ENCODE peak calls at places on chromosomes 4 and X, in nine cellular contexts. T is lower leg skin, F is foreskin keratinocyte, N is tibial nerve, R is coronary artery, H is fibroblast of lung, Y is AG10803, C is foreskin fibroblast, G is K562. O is an unnamed sample.

GRCh38 chrX:110741213-110741796 is 54.3 kb downstream of the CHRDL1 start:
- DNase-seq in H (peak; percentile 62), C (peak; percentile 62), R (no peak), N (no peak), F (peak; percentile 22), T (no peak), Y (peak; percentile 62), G (no peak), O (no peak)

GRCh38 chr4:184475096-184475461 is 729 bp upstream of the IRF2 start:
- DNase-seq in H (peak; percentile 71), F (no peak), T (peak; percentile 57), R (peak; percentile 85), Y (peak; percentile 62), C (peak; percentile 49), N (no peak), G (peak; percentile 64), O (no peak)

GRCh38 chrX:47093248-47093647 is 15.0 kb downstream of the RGN start:
- DNase-seq in G (peak; percentile 20), R (no peak), F (no peak), C (no peak), N (no peak), Y (peak; percentile 31), T (no peak), H (peak; percentile 65), O (no peak)

GRCh38 chrX:97389761-97390192 is 506.1 kb downstream of the RPA4 start:
- DNase-seq in R (no peak), Y (peak; percentile 63), H (peak; percentile 83), T (no peak), C (peak; percentile 55), F (peak; percentile 64), N (no peak), G (no peak), O (no peak)

GRCh38 chr4:150139297-150139696 is 61.1 kb downstream of the DCLK2 start:
- DNase-seq in G (no peak), H (no peak), C (no peak), R (no peak), T (no peak), Y (no peak), F (no peak), N (no peak), O (no peak)

GRCh38 chrX:45771114-45771513 is 570.4 kb upstream of the DIPK2B start:
- DNase-seq in C (peak; percentile 91), G (peak; percentile 6), Y (peak; percentile 93), H (peak; percentile 94), R (no peak), T (no peak), F (peak; percentile 87), N (no peak), O (no peak)

GRCh38 chrX:55794420-55794819 is 76.9 kb downstream of the RRAGB start:
- DNase-seq in H (no peak), F (no peak), C (no peak), N (no peak), T (no peak), G (no peak), Y (no peak), R (no peak), O (no peak)

GRCh38 chr4:112910109-112910736 is 139.2 kb upstream of the ANK2 start:
- DNase-seq in G (no peak), N (no peak), C (peak; percentile 42), T (no peak), H (peak; percentile 82), Y (peak; percentile 82), F (no peak), R (no peak), O (no peak)

GRCh38 chr4:123340381-123340701 is 56.3 kb upstream of the SPRY1 start:
- DNase-seq in C (peak; percentile 84), R (no peak), G (no peak), T (no peak), N (no peak), Y (peak; percentile 77), F (peak; percentile 86), H (peak; percentile 92), O (no peak)

GRCh38 chrX:56963377-56963776 is 32.0 kb downstream of the SPIN3 start:
- DNase-seq in H (no peak), C (no peak), T (no peak), Y (no peak), R (no peak), F (no peak), G (no peak), N (no peak), O (no peak)

GRCh38 chrX:17634542-17635207 is 102.6 kb upstream of the SCML1 start:
- DNase-seq in H (no peak), T (no peak), F (no peak), G (no peak), C (no peak), R (no peak), N (no peak), Y (no peak), O (no peak)

GRCh38 chr4:185290018-185290607 is 80.7 kb downstream of the SNX25 start:
- DNase-seq in G (no peak), Y (no peak), T (no peak), F (no peak), H (no peak), N (no peak), C (no peak), R (no peak), O (no peak)

GRCh38 chr4:69126030-69126429 is 29.8 kb downstream of the UGT2B7 start:
- DNase-seq in F (peak; percentile 3), T (no peak), H (no peak), C (no peak), R (no peak), Y (no peak), G (no peak), N (no peak), O (no peak)

GRCh38 chrX:12210921-12211320 is 72.6 kb downstream of the FRMPD4 start:
- DNase-seq in F (peak; percentile 65), G (no peak), Y (peak; percentile 60), N (no peak), R (no peak), H (no peak), T (no peak), C (peak; percentile 21), O (no peak)

GRCh38 chr4:138301536-138301935 is 59.4 kb upstream of the SLC7A11 start:
- DNase-seq in R (no peak), F (peak; percentile 50), T (no peak), G (no peak), N (no peak), Y (no peak), C (no peak), H (no peak), O (no peak)

GRCh38 chr4:15757084-15757483 is 21.0 kb upstream of the CD38 start:
- DNase-seq in H (no peak), R (no peak), Y (no peak), C (no peak), T (no peak), G (no peak), F (no peak), N (no peak), O (no peak)

GRCh38 chr4:10605746-10606482 is 78.7 kb downstream of the CLNK start:
- DNase-seq in F (peak; percentile 93), H (peak; percentile 68), R (no peak), N (no peak), G (no peak), C (peak; percentile 42), Y (peak; percentile 38), T (no peak), O (no peak)

GRCh38 chr4:78222575-78223186 is 165.6 kb downstream of the FRAS1 start:
- DNase-seq in G (no peak), Y (no peak), H (no peak), R (no peak), N (no peak), C (no peak), F (no peak), T (no peak), O (no peak)

GRCh38 chrX:2397648-2398340 is 103.0 kb downstream of the DHRSX start:
- DNase-seq in R (no peak), N (no peak), H (peak; percentile 31), T (no peak), F (peak; percentile 79), Y (peak; percentile 68), C (peak; percentile 45), G (no peak), O (no peak)

GRCh38 chr4:128544277-128544676 is 256.7 kb upstream of the PGRMC2 start:
- DNase-seq in N (no peak), F (no peak), H (no peak), C (no peak), R (no peak), T (no peak), Y (no peak), G (no peak), O (no peak)

GRCh38 chrX:30888526-30889146 is 418 bp downstream of the TAB3 start:
- DNase-seq in N (no peak), R (peak; percentile 75), G (peak; percentile 40), F (peak; percentile 18), C (peak; percentile 0), T (no peak), H (peak; percentile 5), Y (no peak), O (peak; percentile 85)

GRCh38 chrX:153723351-153724251 is 586 bp downstream of the BCAP31 start:
- DNase-seq in G (peak; percentile 67), Y (peak; percentile 42), C (no peak), T (no peak), N (no peak), F (no peak), H (peak; percentile 41), R (no peak), O (no peak)
- TF ChIP-seq CTCF in G (peak; percentile 67), Y (peak; percentile 41), C (peak; percentile 26), T (no peak), N (no peak), F (peak; percentile 58), H (peak; percentile 27), R (no peak), O (peak; percentile 45)

GRCh38 chrX:149124526-149125108 is 380.5 kb downstream of the IDS start:
- DNase-seq in T (no peak), N (no peak), H (no peak), R (no peak), C (no peak), Y (no peak), F (peak; percentile 60), G (no peak), O (no peak)
- TF ChIP-seq CTCF in T (no peak), N (no peak), H (no peak), R (no peak), C (no peak), Y (no peak), F (no peak), G (no peak), O (no peak)

DNA sequence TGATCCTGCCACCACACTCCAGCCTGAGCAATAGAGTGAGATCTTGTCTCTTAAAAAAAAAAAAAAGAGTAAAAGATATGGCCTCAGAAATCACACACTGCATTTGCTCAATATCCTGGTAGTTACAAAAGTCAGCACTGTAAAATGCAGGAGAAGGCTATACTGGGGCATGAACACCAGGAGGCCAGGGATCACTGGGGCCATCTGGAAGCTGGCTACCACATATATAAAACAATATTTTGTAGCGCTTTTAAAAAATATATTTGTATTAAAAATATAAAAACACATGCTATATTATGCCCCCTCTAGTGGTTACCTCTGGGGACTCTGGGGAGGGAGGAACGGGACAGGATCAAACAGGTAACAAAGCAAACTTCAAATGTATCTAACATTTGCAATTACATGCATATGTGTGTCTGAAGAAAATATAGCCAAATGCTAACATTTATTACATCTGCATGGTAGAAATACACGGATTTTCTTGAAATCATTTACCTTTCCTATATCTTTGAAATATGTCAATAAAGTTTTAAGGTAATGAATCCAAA is 4.0 kb downstream of the C4orf46 start:
- DNase-seq in N (no peak), G (peak; percentile 45), F (no peak), R (no peak), H (peak; percentile 27), C (peak; percentile 37), T (no peak), Y (peak; percentile 45), O (no peak)
- TF ChIP-seq CTCF in N (no peak), G (peak; percentile 67), F (peak; percentile 64), R (no peak), H (peak; percentile 53), C (peak; percentile 45), T (no peak), Y (peak; percentile 71), O (peak; percentile 52)

GRCh38 chr4:314296-314903 is 9.1 kb upstream of the ZNF732 start:
- DNase-seq in H (no peak), R (no peak), T (no peak), G (no peak), F (no peak), C (no peak), N (no peak), Y (no peak), O (no peak)
- TF ChIP-seq CTCF in H (no peak), R (no peak), T (no peak), G (no peak), F (no peak), C (no peak), N (no peak), Y (no peak), O (no peak)

O was measured in osteocyte.